ENCODE peak calls at places on chromosomes 1 and 21, in eight cellular contexts. H is vagina; R is left ventricle myocardium inferior; G is stomach; C is PC-9; S is CD8-positive, alpha-beta memory T cell; I is spleen; T is neural progenitor cell. W is an unnamed sample. For H3K4me1, the result is how much of the 10 kb centered on the place peaks cover.

GRCh38 chr1:206979379-206980043 is 9.3 kb upstream of the FCAMR start:
- DNase-seq in G (no peak), C (no peak), I (no peak), T (peak), R (no peak), H (no peak), S (no peak), W (no peak)

GRCh38 chr1:68049941-68050878 is at the start of gene DIRAS3:
- DNase-seq in I (peak), T (peak), H (no peak), C (no peak), S (no peak), R (peak), G (no peak), W (peak)

GRCh38 chr1:7449750-7450149 is 321.3 kb upstream of the VAMP3 start:
- DNase-seq in R (no peak), G (no peak), S (no peak), T (no peak), I (no peak), C (no peak), H (no peak), W (no peak)

GRCh38 chr1:5865056-5865455 is 127.2 kb downstream of the NPHP4 start:
- DNase-seq in G (no peak), R (no peak), C (no peak), S (no peak), I (no peak), H (no peak), T (no peak), W (no peak)

GRCh38 chr1:20476260-20477038 is 9.6 kb downstream of the CAMK2N1 start:
- DNase-seq in R (peak), I (no peak), G (peak), H (no peak), S (peak), T (peak), C (peak), W (peak)

GRCh38 chr1:223844962-223845809 is 561 bp downstream of the TP53BP2 start:
- DNase-seq in R (peak), H (no peak), C (no peak), I (peak), T (peak), G (peak), S (peak), W (no peak)

GRCh38 chr1:11505591-11506538 is 26.9 kb downstream of the DISP3 start:
- DNase-seq in R (no peak), C (no peak), G (no peak), H (no peak), T (no peak), I (no peak), S (no peak), W (no peak)

GRCh38 chr1:109814993-109815786 is 51.5 kb upstream of the EPS8L3 start:
- DNase-seq in H (peak), G (no peak), I (no peak), C (no peak), S (no peak), T (no peak), R (no peak), W (no peak)

GRCh38 chr1:27109103-27109822 is 45.7 kb downstream of the SLC9A1 start:
- DNase-seq in H (no peak), T (peak), S (no peak), R (no peak), I (peak), G (peak), C (no peak), W (no peak)

GRCh38 chr1:206792939-206793607 is 20.8 kb upstream of the IL10 start:
- DNase-seq in C (no peak), T (no peak), I (no peak), S (no peak), R (no peak), H (no peak), G (no peak), W (no peak)

GRCh38 chr1:69913967-69914366 is 291.4 kb downstream of the LRRC40 start:
- DNase-seq in G (no peak), R (no peak), I (no peak), T (no peak), S (no peak), C (no peak), H (no peak), W (no peak)

GRCh38 chr21:20943476-20944085 is 54.6 kb upstream of the NCAM2 start:
- DNase-seq in C (no peak), R (no peak), S (no peak), I (no peak), H (no peak), T (no peak), G (no peak), W (no peak)

GRCh38 chr1:89786628-89787214 is 34.1 kb upstream of the LRRC8D start:
- DNase-seq in C (no peak), R (no peak), G (no peak), T (no peak), I (no peak), S (no peak), H (no peak), W (no peak)

GRCh38 chr1:44406761-44407429 is 1.8 kb downstream of the RNF220 start:
- DNase-seq in G (no peak), I (peak), C (no peak), S (no peak), H (no peak), T (peak), R (no peak), W (no peak)

GRCh38 chr1:99441234-99442095 is 177.2 kb downstream of the PLPPR4 start:
- DNase-seq in C (no peak), H (no peak), T (no peak), G (no peak), I (no peak), S (no peak), R (no peak), W (no peak)

GRCh38 chr1:65150583-65151263 is 2.7 kb downstream of the AK4 start:
- DNase-seq in T (peak), C (no peak), H (no peak), R (no peak), G (no peak), I (no peak), S (no peak), W (no peak)

GRCh38 chr1:65149391-65149729 is 1.4 kb downstream of the AK4 start:
- DNase-seq in C (no peak), S (no peak), G (no peak), R (no peak), T (peak), I (no peak), H (no peak), W (peak)

GRCh38 chr1:65151641-65152040 is 3.6 kb downstream of the AK4 start:
- DNase-seq in T (no peak), H (no peak), I (no peak), G (no peak), C (no peak), R (no peak), S (no peak), W (no peak)

GRCh38 chr1:65148548-65149390 is 766 bp downstream of the AK4 start:
- DNase-seq in C (no peak), R (peak), S (no peak), T (peak), I (peak), H (no peak), G (no peak), W (peak)

DNA sequence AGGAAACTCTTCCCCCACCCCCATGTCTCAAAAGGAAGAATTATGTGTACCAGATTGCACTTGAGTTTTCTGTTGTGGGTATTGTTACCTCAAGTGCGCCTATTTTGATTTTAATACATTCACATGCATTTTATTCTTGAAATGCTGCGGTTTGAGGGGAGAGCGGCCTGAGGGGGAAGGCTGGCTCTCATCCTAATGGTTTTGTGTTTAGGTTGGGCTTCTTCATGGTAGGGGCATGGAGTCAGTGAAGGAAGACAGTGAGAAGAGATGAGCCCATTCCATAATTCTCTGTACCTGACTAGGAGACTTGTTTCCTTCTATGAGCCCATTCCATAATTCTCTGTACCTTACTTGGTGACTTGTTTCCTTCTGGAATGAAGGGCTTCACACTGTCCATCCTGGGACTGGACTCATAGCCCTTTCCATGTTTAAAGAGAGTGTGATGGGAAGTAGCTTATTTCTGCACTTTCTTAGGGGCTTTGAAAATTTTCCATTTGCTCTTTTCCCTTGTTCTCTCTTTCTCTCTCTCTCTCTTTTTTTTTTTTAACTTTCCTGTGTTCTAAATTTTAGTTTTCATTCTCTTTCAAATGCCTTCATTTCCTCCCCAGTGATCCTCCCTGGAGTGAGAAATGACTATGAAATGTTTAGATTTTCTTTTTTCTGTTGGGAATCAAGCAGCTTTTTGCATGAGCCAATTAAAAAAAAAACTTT is 1.9 kb downstream of the AK4 start:
- DNase-seq in S (no peak), R (no peak), G (no peak), I (no peak), H (no peak), T (no peak), C (no peak), W (no peak)
- H3K27ac ChIP-seq in S (no peak), R (peak), G (peak), I (no peak), H (peak), T (no peak), C (no peak), W (no peak)

DNA sequence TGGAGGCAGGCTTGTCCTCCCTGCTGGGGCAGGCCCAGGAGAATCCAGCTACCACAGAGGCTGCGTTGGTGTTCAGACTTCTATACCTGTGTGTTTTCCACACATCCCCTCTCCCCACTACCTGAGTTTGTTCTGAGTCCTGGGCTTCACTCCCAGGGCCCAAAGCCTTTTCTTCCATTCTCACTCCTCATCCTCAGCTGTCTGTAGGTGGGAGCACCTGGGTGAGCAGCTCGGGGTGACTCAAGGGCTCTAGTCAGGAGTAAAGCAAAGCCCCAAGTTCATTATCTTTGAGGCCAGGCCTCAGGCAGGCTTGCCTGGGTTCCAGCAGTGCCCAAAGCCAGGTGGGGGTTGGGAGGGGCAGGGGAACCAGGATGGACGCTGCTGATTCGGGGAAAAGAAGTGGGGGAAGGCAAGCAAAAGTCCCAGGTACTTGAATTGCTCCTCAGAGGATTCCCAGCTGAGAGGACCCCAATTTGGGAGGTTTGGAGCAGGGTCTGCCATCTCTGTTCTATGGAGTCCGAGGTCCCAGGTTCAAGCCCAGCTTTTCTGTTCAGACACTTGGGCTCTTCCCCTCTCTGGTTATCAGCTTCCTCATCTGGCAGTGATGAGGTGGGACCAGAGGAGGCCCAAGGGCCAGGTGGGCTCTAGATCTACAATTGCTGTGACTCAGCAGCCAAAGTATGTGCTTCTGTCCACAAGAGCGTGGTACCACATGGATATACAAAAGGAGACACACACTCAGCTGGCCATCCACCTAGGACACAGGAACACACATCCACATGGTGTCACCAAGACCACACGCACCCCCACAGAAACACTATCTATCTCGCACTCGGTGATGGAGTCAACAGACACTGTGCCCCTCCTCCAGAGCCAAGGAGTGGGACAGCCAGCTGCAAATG is 5.8 kb upstream of the PTPN7 start:
- DNase-seq in C (no peak), I (no peak), S (no peak), T (no peak), R (no peak), H (no peak), G (no peak), W (no peak)
- H3K4me3 ChIP-seq in C (no peak), I (no peak), S (peak), T (no peak), R (no peak), H (no peak), G (no peak), W (no peak)

DNA sequence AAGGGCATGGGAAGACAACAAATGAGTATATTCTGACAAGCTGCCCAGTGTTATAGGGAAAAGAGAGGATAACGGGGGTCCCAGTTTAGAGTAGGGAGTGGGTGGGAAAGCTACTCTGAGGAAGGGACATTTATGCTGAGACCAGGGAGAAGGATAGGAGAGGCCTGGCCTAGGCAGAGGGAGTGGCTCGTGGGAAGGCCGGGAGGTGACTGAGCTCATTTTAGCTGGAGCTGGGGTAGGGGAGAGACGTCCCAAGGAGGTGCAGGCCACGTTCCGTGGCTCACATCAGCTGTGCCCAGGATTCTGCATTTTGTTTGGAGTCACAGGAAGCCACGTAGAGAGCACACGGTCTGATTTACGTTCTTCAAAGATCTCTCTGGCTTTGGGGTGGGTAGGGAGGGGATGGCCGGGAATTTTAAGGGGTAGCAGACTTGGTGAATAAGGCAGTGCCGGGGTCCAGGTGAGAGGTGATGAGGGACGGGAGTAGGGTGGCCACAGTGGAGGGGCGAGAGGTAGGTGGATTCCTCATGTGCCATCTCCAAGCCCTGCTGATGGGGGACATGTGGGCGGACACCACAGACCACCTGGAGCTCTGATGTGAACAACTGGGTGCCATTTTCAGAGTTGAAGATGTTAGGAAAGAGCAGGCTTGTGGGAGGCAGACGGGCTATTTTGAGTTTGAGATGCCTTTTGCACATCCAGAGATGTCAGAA is 4.7 kb downstream of the TINAGL1 start:
- DNase-seq in C (no peak), T (no peak), I (no peak), R (no peak), S (no peak), G (no peak), H (no peak), W (no peak)
- H3K4me1 ChIP-seq in C (half or more), T (under half), I (under half), R (half or more), S (under half), G (half or more), H (under half), W (under half)

GRCh38 chr1:205766038-205766437 is 9.2 kb downstream of the RAB29 start:
- DNase-seq in C (no peak), I (no peak), H (no peak), G (no peak), S (no peak), T (no peak), R (no peak), W (no peak)
- H3K27ac ChIP-seq in C (no peak), I (no peak), H (no peak), G (no peak), S (no peak), T (no peak), R (no peak), W (no peak)